ENCODE peak calls at places on chromosomes 4 and X, in nine cellular contexts. N, J, S, K, I, L, C, A and H are unnamed samples.
A peak's percentile ranks its signal among the peaks of the same experiment; 100 is the strongest.

GRCh38 chrX:33434256-33435092 is 223.1 kb upstream of the DMD start:
- DNase-seq in L (peak; percentile 53), N (peak; percentile 28), K (peak; percentile 15), A (peak; percentile 40), C (peak; percentile 18), J (peak; percentile 17), I (peak; percentile 22), S (peak; percentile 24), H (peak; percentile 12)

GRCh38 chr4:124019749-124020549 is 623.4 kb downstream of the SPRY1 start:
- DNase-seq in A (no peak), L (no peak), I (no peak), N (no peak), K (no peak), S (no peak), C (no peak), J (no peak), H (no peak)

GRCh38 chr4:25925486-25926201 is 11.6 kb downstream of the SMIM20 start:
- DNase-seq in A (no peak), K (peak; percentile 66), S (peak; percentile 14), C (peak; percentile 37), J (peak; percentile 42), I (peak; percentile 41), N (no peak), L (peak; percentile 49), H (no peak)

GRCh38 chr4:94581766-94582165 is 130.0 kb downstream of the PDLIM5 start:
- DNase-seq in C (no peak), J (no peak), A (no peak), N (no peak), K (no peak), I (no peak), S (no peak), L (no peak), H (no peak)

GRCh38 chrX:135396109-135396508 is 25.6 kb upstream of the SMIM10L2A start:
- DNase-seq in J (no peak), N (no peak), I (no peak), C (peak; percentile 49), A (no peak), K (no peak), L (peak; percentile 58), S (no peak), H (no peak)

GRCh38 chrX:149819371-149819770 is 37.6 kb downstream of the MAGEA9 start:
- DNase-seq in A (no peak), L (peak; percentile 76), I (no peak), C (no peak), S (no peak), N (no peak), K (no peak), J (no peak), H (no peak)

GRCh38 chr4:87865960-87866598 is 33.3 kb downstream of the MEPE start:
- DNase-seq in L (no peak), S (no peak), C (peak; percentile 26), N (no peak), I (no peak), A (no peak), K (no peak), J (no peak), H (no peak)

GRCh38 chr4:101952985-101953384 is 162.5 kb downstream of the BANK1 start:
- DNase-seq in C (no peak), A (no peak), K (no peak), L (no peak), S (no peak), I (no peak), J (no peak), N (no peak), H (no peak)

GRCh38 chr4:75708218-75708691 is 16.1 kb upstream of the USO1 start:
- DNase-seq in N (peak; percentile 52), L (no peak), A (peak; percentile 55), S (no peak), J (peak; percentile 33), I (peak; percentile 30), K (peak; percentile 34), C (no peak), H (peak; percentile 20)

GRCh38 chr4:7233006-7233580 is 40.8 kb downstream of the SORCS2 start:
- DNase-seq in S (no peak), J (no peak), A (no peak), K (no peak), N (no peak), L (no peak), I (no peak), C (no peak), H (no peak)

GRCh38 chr4:40908297-40908696 is 158.5 kb downstream of the NSUN7 start:
- DNase-seq in C (no peak), N (no peak), L (peak; percentile 79), K (no peak), I (no peak), S (no peak), J (no peak), A (no peak), H (no peak)

GRCh38 chrX:115894087-115894486 is 276.5 kb upstream of the AGTR2 start:
- DNase-seq in C (peak; percentile 56), L (peak; percentile 10), I (no peak), S (no peak), A (peak; percentile 5), K (no peak), N (peak; percentile 41), J (no peak), H (no peak)

GRCh38 chrX:40097492-40098263 is at the start of gene BCOR:
- DNase-seq in C (peak; percentile 73), N (peak; percentile 77), I (peak; percentile 72), K (peak; percentile 66), S (no peak), L (peak; percentile 71), J (peak; percentile 75), A (peak; percentile 64), H (peak; percentile 74)

GRCh38 chrX:154396948-154397887 is 959 bp upstream of the RPL10 start:
- DNase-seq in I (peak; percentile 71), L (peak; percentile 63), A (no peak), S (peak; percentile 56), N (no peak), J (peak; percentile 72), C (peak; percentile 46), K (peak; percentile 68), H (peak; percentile 82)

GRCh38 chrX:23292979-23293651 is 41.5 kb upstream of the PTCHD1 start:
- DNase-seq in A (no peak), C (peak; percentile 55), J (no peak), K (no peak), I (no peak), S (no peak), L (no peak), N (no peak), H (no peak)

GRCh38 chr4:182578402-182578801 is 335.2 kb downstream of the TENM3 start:
- DNase-seq in L (peak; percentile 90), I (no peak), K (no peak), N (no peak), A (no peak), J (no peak), S (no peak), C (peak; percentile 89), H (no peak)

GRCh38 chr4:94649381-94650128 is 108.2 kb upstream of the BMPR1B start:
- DNase-seq in J (no peak), A (no peak), L (no peak), N (no peak), I (no peak), S (no peak), C (no peak), K (no peak), H (no peak)

GRCh38 chr4:1400191-1400805 is 5.9 kb downstream of the NKX1-1 start:
- DNase-seq in L (no peak), J (no peak), S (no peak), I (no peak), C (no peak), K (no peak), A (no peak), N (no peak), H (no peak)

GRCh38 chr4:2817136-2817535 is 24.3 kb downstream of the SH3BP2 start:
- DNase-seq in C (no peak), N (no peak), I (no peak), K (no peak), L (no peak), S (no peak), J (no peak), A (no peak), H (no peak)

GRCh38 chr4:8472166-8472688 is 31.6 kb downstream of the TRMT44 start:
- DNase-seq in K (no peak), J (no peak), C (no peak), A (no peak), I (no peak), S (no peak), N (no peak), L (no peak), H (no peak)